ENCODE peak calls at places on chromosomes 5 and 9, in four cellular contexts. One of them, this sample, is unnamed.

GRCh38 chr5:153952893-153953292 is 85.8 kb downstream of the FAM114A2 start:
- DNase-seq in GM23338: no peak
- DNase-seq in suprapubic skin: no peak
- DNase-seq in GM12892: no peak
- DNase-seq in this sample: no peak

GRCh38 chr5:167634432-167634831 is 657.0 kb upstream of the WWC1 start:
- DNase-seq in GM23338: no peak
- DNase-seq in suprapubic skin: no peak
- DNase-seq in GM12892: no peak
- DNase-seq in this sample: no peak

GRCh38 chr5:23648656-23649055 is 141.2 kb downstream of the PRDM9 start:
- DNase-seq in GM23338: no peak
- DNase-seq in suprapubic skin: no peak
- DNase-seq in GM12892: no peak
- DNase-seq in this sample: no peak

GRCh38 chr9:134738869-134739659 is 97.5 kb downstream of the COL5A1 start:
- DNase-seq in GM23338: peak; percentile 85
- DNase-seq in suprapubic skin: peak; percentile 78
- DNase-seq in GM12892: no peak
- DNase-seq in this sample: peak; percentile 44

GRCh38 chr5:120052916-120053828 is 410.9 kb upstream of the PRR16 start:
- DNase-seq in GM23338: no peak
- DNase-seq in suprapubic skin: no peak
- DNase-seq in GM12892: no peak
- DNase-seq in this sample: no peak

GRCh38 chr9:69812068-69813000 is 8.3 kb upstream of the CFAP95 start:
- DNase-seq in GM23338: no peak
- DNase-seq in suprapubic skin: no peak
- DNase-seq in GM12892: no peak
- DNase-seq in this sample: no peak

GRCh38 chr5:81819556-81820314 is 68.8 kb upstream of the SSBP2 start:
- DNase-seq in GM23338: no peak
- DNase-seq in suprapubic skin: no peak
- DNase-seq in GM12892: no peak
- DNase-seq in this sample: no peak

GRCh38 chr5:59115345-59115744 is 532.5 kb downstream of the RAB3C start:
- DNase-seq in GM23338: no peak
- DNase-seq in suprapubic skin: no peak
- DNase-seq in GM12892: no peak
- DNase-seq in this sample: no peak

GRCh38 chr9:118567861-118568260 is 801.4 kb downstream of the BRINP1 start:
- DNase-seq in GM23338: no peak
- DNase-seq in suprapubic skin: no peak
- DNase-seq in GM12892: no peak
- DNase-seq in this sample: no peak

GRCh38 chr9:32414856-32415255 is 30.4 kb downstream of the ACO1 start:
- DNase-seq in GM23338: no peak
- DNase-seq in suprapubic skin: no peak
- DNase-seq in GM12892: no peak
- DNase-seq in this sample: no peak

GRCh38 chr5:115455241-115455640 is 89.3 kb downstream of the FEM1C start:
- DNase-seq in GM23338: no peak
- DNase-seq in suprapubic skin: no peak
- DNase-seq in GM12892: no peak
- DNase-seq in this sample: no peak

GRCh38 chr5:96338089-96338488 is 95.0 kb downstream of the PCSK1 start:
- DNase-seq in GM23338: no peak
- DNase-seq in suprapubic skin: no peak
- DNase-seq in GM12892: no peak
- DNase-seq in this sample: no peak

GRCh38 chr9:27086818-27087680 is 22.0 kb upstream of the TEK start:
- DNase-seq in GM23338: no peak
- DNase-seq in suprapubic skin: no peak
- DNase-seq in GM12892: no peak
- DNase-seq in this sample: no peak

GRCh38 chr9:110189001-110189400 is 19.0 kb downstream of the C9orf152 start:
- DNase-seq in GM23338: no peak
- DNase-seq in suprapubic skin: peak; percentile 78
- DNase-seq in GM12892: no peak
- DNase-seq in this sample: peak; percentile 91

GRCh38 chr9:561430-561829 is 280.1 kb upstream of the DMRT1 start:
- DNase-seq in GM23338: no peak
- DNase-seq in suprapubic skin: no peak
- DNase-seq in GM12892: no peak
- DNase-seq in this sample: no peak

GRCh38 chr9:74951725-74952151 is 974 bp downstream of the C9orf40 start:
- DNase-seq in GM23338: peak; percentile 59
- DNase-seq in suprapubic skin: peak; percentile 68
- DNase-seq in GM12892: no peak
- DNase-seq in this sample: peak; percentile 59

GRCh38 chr5:33233013-33233463 is 207.7 kb upstream of the TARS1 start:
- DNase-seq in GM23338: no peak
- DNase-seq in suprapubic skin: no peak
- DNase-seq in GM12892: no peak
- DNase-seq in this sample: no peak

GRCh38 chr5:142475102-142475501 is 150.3 kb upstream of the SPRY4 start:
- DNase-seq in GM23338: peak; percentile 61
- DNase-seq in suprapubic skin: no peak
- DNase-seq in GM12892: no peak
- DNase-seq in this sample: no peak

GRCh38 chr9:32783168-32783891 is at the start of gene TMEM215:
- DNase-seq in GM23338: peak; percentile 86
- DNase-seq in suprapubic skin: no peak
- DNase-seq in GM12892: no peak
- DNase-seq in this sample: no peak

GRCh38 chr5:106854941-106855340 is 815.8 kb downstream of the EFNA5 start:
- DNase-seq in GM23338: no peak
- DNase-seq in suprapubic skin: no peak
- DNase-seq in GM12892: no peak
- DNase-seq in this sample: no peak

GRCh38 chr9:76725181-76725580 is 39.1 kb upstream of the PCA3 start:
- DNase-seq in GM23338: no peak
- DNase-seq in suprapubic skin: no peak
- DNase-seq in GM12892: no peak
- DNase-seq in this sample: no peak

GRCh38 chr9:87642330-87643110 is 83.4 kb upstream of the CTSL start:
- DNase-seq in GM23338: no peak
- DNase-seq in suprapubic skin: no peak
- DNase-seq in GM12892: no peak
- DNase-seq in this sample: no peak

GRCh38 chr5:64497390-64497789 is 8.4 kb upstream of the RGS7BP start:
- DNase-seq in GM23338: peak; percentile 41
- DNase-seq in suprapubic skin: no peak
- DNase-seq in GM12892: no peak
- DNase-seq in this sample: no peak

GRCh38 chr9:92974696-92975451 is 27.6 kb downstream of the FGD3 start:
- DNase-seq in GM23338: no peak
- DNase-seq in suprapubic skin: no peak
- DNase-seq in GM12892: no peak
- DNase-seq in this sample: no peak

GRCh38 chr9:73347720-73348119 is 196.1 kb downstream of the ANXA1 start:
- DNase-seq in GM23338: no peak
- DNase-seq in suprapubic skin: no peak
- DNase-seq in GM12892: no peak
- DNase-seq in this sample: no peak

GRCh38 chr5:142777108-142777507 is 6.9 kb downstream of the ARHGAP26 start:
- DNase-seq in GM23338: no peak
- DNase-seq in suprapubic skin: no peak
- DNase-seq in GM12892: no peak
- DNase-seq in this sample: no peak

GRCh38 chr5:151041577-151042268 is 21.3 kb downstream of the GPX3 start:
- DNase-seq in GM23338: no peak
- DNase-seq in suprapubic skin: no peak
- DNase-seq in GM12892: no peak
- DNase-seq in this sample: no peak

GRCh38 chr5:40983781-40984180 is 74.5 kb downstream of the C7 start:
- DNase-seq in GM23338: no peak
- DNase-seq in suprapubic skin: no peak
- DNase-seq in GM12892: no peak
- DNase-seq in this sample: no peak

GRCh38 chr9:69078581-69078980 is 43.0 kb downstream of the FXN start:
- DNase-seq in GM23338: no peak
- DNase-seq in suprapubic skin: no peak
- DNase-seq in GM12892: no peak
- DNase-seq in this sample: no peak

GRCh38 chr9:82117528-82117927 is 129.0 kb downstream of the SPATA31D1 start:
- DNase-seq in GM23338: no peak
- DNase-seq in suprapubic skin: no peak
- DNase-seq in GM12892: no peak
- DNase-seq in this sample: no peak

GRCh38 chr5:32329395-32329834 is 16.7 kb upstream of the MTMR12 start:
- DNase-seq in GM23338: peak; percentile 89
- DNase-seq in suprapubic skin: peak; percentile 71
- DNase-seq in GM12892: peak; percentile 58
- DNase-seq in this sample: no peak

GRCh38 chr5:1110260-1110929 is 1.5 kb downstream of the SLC12A7 start:
- DNase-seq in GM23338: no peak
- DNase-seq in suprapubic skin: no peak
- DNase-seq in GM12892: no peak
- DNase-seq in this sample: peak; percentile 68
- TF ChIP-seq POLR2AphosphoS5 in GM23338: no peak
- TF ChIP-seq POLR2AphosphoS5 in suprapubic skin: no peak
- TF ChIP-seq POLR2AphosphoS5 in GM12892: no peak
- TF ChIP-seq POLR2AphosphoS5 in this sample: no peak

GRCh38 chr9:84173961-84174360 is 166.6 kb downstream of the SLC28A3 start:
- DNase-seq in GM23338: no peak
- DNase-seq in suprapubic skin: no peak
- DNase-seq in GM12892: no peak
- DNase-seq in this sample: no peak

GRCh38 chr9:84174486-84174885 is 166.1 kb downstream of the SLC28A3 start:
- DNase-seq in GM23338: no peak
- DNase-seq in suprapubic skin: no peak
- DNase-seq in GM12892: no peak
- DNase-seq in this sample: no peak

DNA sequence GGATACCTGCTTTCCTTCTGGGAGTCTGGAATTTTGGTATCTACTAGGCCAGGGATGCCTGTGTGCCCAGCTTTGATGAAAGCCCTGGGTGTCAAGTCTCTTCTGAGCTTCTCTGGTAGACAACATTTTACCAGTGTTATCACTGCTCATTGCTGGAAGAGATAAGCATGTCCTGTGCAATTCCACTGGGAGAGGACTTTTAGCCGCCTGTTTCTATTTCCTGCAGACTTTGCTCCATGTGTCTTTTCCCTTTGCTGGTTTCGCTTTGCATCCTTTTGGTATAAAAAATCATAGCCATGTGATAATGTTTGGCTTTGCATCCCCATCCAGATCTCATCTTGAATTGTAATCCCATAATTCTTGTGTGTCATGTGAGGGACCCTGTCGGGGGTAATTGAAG is 163.2 kb downstream of the SLC28A3 start:
- DNase-seq in GM23338: no peak
- DNase-seq in suprapubic skin: no peak
- DNase-seq in GM12892: no peak
- DNase-seq in this sample: no peak
- TF ChIP-seq POLR2AphosphoS5 in GM23338: no peak
- TF ChIP-seq POLR2AphosphoS5 in suprapubic skin: no peak
- TF ChIP-seq POLR2AphosphoS5 in GM12892: no peak
- TF ChIP-seq POLR2AphosphoS5 in this sample: no peak

GRCh38 chr9:127844821-127845359 is 9.6 kb downstream of the ENG start:
- DNase-seq in GM23338: peak; percentile 77
- DNase-seq in suprapubic skin: peak; percentile 61
- DNase-seq in GM12892: no peak
- DNase-seq in this sample: no peak

GRCh38 chr9:127847833-127848755 is 6.4 kb downstream of the ENG start:
- DNase-seq in GM23338: no peak
- DNase-seq in suprapubic skin: peak; percentile 61
- DNase-seq in GM12892: no peak
- DNase-seq in this sample: no peak

GRCh38 chr9:127848756-127849504 is 5.5 kb downstream of the ENG start:
- DNase-seq in GM23338: no peak
- DNase-seq in suprapubic skin: no peak
- DNase-seq in GM12892: no peak
- DNase-seq in this sample: no peak

GRCh38 chr9:127847155-127847463 is 7.3 kb downstream of the ENG start:
- DNase-seq in GM23338: no peak
- DNase-seq in suprapubic skin: no peak
- DNase-seq in GM12892: no peak
- DNase-seq in this sample: no peak

GRCh38 chr9:127846451-127847154 is 7.9 kb downstream of the ENG start:
- DNase-seq in GM23338: no peak
- DNase-seq in suprapubic skin: peak; percentile 58
- DNase-seq in GM12892: no peak
- DNase-seq in this sample: peak; percentile 50
- TF ChIP-seq POLR2AphosphoS5 in GM23338: no peak
- TF ChIP-seq POLR2AphosphoS5 in suprapubic skin: no peak
- TF ChIP-seq POLR2AphosphoS5 in GM12892: no peak
- TF ChIP-seq POLR2AphosphoS5 in this sample: peak; percentile 81

GRCh38 chr9:94650924-94651323 is 11.6 kb upstream of the FBP1 start:
- DNase-seq in GM23338: no peak
- DNase-seq in suprapubic skin: no peak
- DNase-seq in GM12892: no peak
- DNase-seq in this sample: no peak

GRCh38 chr9:94655739-94656138 is 16.4 kb upstream of the FBP1 start:
- DNase-seq in GM23338: no peak
- DNase-seq in suprapubic skin: no peak
- DNase-seq in GM12892: no peak
- DNase-seq in this sample: no peak

GRCh38 chr9:94656976-94657375 is 17.7 kb upstream of the FBP1 start:
- DNase-seq in GM23338: no peak
- DNase-seq in suprapubic skin: no peak
- DNase-seq in GM12892: no peak
- DNase-seq in this sample: no peak

GRCh38 chr9:94654165-94654894 is 15.0 kb upstream of the FBP1 start:
- DNase-seq in GM23338: no peak
- DNase-seq in suprapubic skin: no peak
- DNase-seq in GM12892: no peak
- DNase-seq in this sample: peak; percentile 61

DNA sequence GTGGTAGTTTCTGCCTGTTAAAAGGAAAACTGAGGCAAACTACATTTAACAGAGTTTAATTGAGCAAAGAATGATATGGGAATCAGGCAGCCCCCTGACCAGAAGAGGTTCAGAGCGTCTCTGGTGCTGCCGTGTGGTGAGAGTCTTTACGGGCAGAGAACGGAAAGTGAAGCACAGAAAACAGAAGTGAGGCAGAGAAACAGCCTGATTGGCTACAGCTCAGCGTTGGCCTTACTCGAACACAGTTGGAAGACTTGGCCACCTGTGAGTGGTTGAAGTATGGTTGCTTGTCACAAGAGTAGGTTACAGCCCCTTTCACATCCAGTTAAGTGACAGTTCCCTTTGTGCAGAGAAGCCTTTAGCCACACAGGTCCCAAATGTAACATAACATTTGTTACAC is 16.9 kb upstream of the FBP1 start:
- DNase-seq in GM23338: peak; percentile 24
- DNase-seq in suprapubic skin: no peak
- DNase-seq in GM12892: peak; percentile 27
- DNase-seq in this sample: no peak
- TF ChIP-seq POLR2AphosphoS5 in GM23338: no peak
- TF ChIP-seq POLR2AphosphoS5 in suprapubic skin: no peak
- TF ChIP-seq POLR2AphosphoS5 in GM12892: peak; percentile 89
- TF ChIP-seq POLR2AphosphoS5 in this sample: no peak

GRCh38 chr5:128645582-128645981 is 107.5 kb upstream of the FBN2 start:
- DNase-seq in GM23338: no peak
- DNase-seq in suprapubic skin: no peak
- DNase-seq in GM12892: no peak
- DNase-seq in this sample: no peak

GRCh38 chr5:128644863-128645262 is 106.8 kb upstream of the FBN2 start:
- DNase-seq in GM23338: no peak
- DNase-seq in suprapubic skin: no peak
- DNase-seq in GM12892: no peak
- DNase-seq in this sample: no peak

GRCh38 chr5:128649183-128649582 is 111.1 kb upstream of the FBN2 start:
- DNase-seq in GM23338: no peak
- DNase-seq in suprapubic skin: no peak
- DNase-seq in GM12892: no peak
- DNase-seq in this sample: no peak
- TF ChIP-seq POLR2AphosphoS5 in GM23338: no peak
- TF ChIP-seq POLR2AphosphoS5 in suprapubic skin: no peak
- TF ChIP-seq POLR2AphosphoS5 in GM12892: no peak
- TF ChIP-seq POLR2AphosphoS5 in this sample: no peak